ENCODE peak calls at places on chromosomes 2 and 18, in nine cellular contexts. One of them, this sample, is unnamed.

GRCh38 chr18:13271512-13271911 is 53.0 kb downstream of the LDLRAD4 start:
- DNase-seq in neural progenitor cell: no peak
- DNase-seq in CD4-positive, alpha-beta T cell: no peak
- DNase-seq in GM23248: no peak
- DNase-seq in breast epithelium: no peak
- DNase-seq in stomach: no peak
- DNase-seq in hepatocyte: no peak
- DNase-seq in astrocyte: no peak
- DNase-seq in tibial nerve: no peak
- DNase-seq in this sample: no peak

GRCh38 chr18:6874316-6874715 is 144.8 kb downstream of the ARHGAP28 start:
- DNase-seq in neural progenitor cell: no peak
- DNase-seq in CD4-positive, alpha-beta T cell: no peak
- DNase-seq in GM23248: peak
- DNase-seq in breast epithelium: no peak
- DNase-seq in stomach: no peak
- DNase-seq in hepatocyte: no peak
- DNase-seq in astrocyte: no peak
- DNase-seq in tibial nerve: no peak
- DNase-seq in this sample: no peak

GRCh38 chr2:37232131-37232933 is 874 bp downstream of the NDUFAF7 start:
- DNase-seq in neural progenitor cell: peak
- DNase-seq in CD4-positive, alpha-beta T cell: no peak
- DNase-seq in GM23248: peak
- DNase-seq in breast epithelium: no peak
- DNase-seq in stomach: no peak
- DNase-seq in hepatocyte: peak
- DNase-seq in astrocyte: peak
- DNase-seq in tibial nerve: no peak
- DNase-seq in this sample: peak

GRCh38 chr2:231614559-231615057 is 21.9 kb downstream of the TEX44 start:
- DNase-seq in neural progenitor cell: no peak
- DNase-seq in CD4-positive, alpha-beta T cell: no peak
- DNase-seq in GM23248: no peak
- DNase-seq in breast epithelium: no peak
- DNase-seq in stomach: peak
- DNase-seq in hepatocyte: no peak
- DNase-seq in astrocyte: no peak
- DNase-seq in tibial nerve: no peak
- DNase-seq in this sample: peak

GRCh38 chr18:59323931-59324622 is 5.6 kb upstream of the CPLX4 start:
- DNase-seq in neural progenitor cell: peak
- DNase-seq in CD4-positive, alpha-beta T cell: no peak
- DNase-seq in GM23248: peak
- DNase-seq in breast epithelium: no peak
- DNase-seq in stomach: no peak
- DNase-seq in hepatocyte: no peak
- DNase-seq in astrocyte: peak
- DNase-seq in tibial nerve: no peak
- DNase-seq in this sample: no peak

GRCh38 chr2:25375989-25376545 is 34.3 kb upstream of the DNMT3A start:
- DNase-seq in neural progenitor cell: no peak
- DNase-seq in CD4-positive, alpha-beta T cell: no peak
- DNase-seq in GM23248: no peak
- DNase-seq in breast epithelium: peak
- DNase-seq in stomach: peak
- DNase-seq in hepatocyte: no peak
- DNase-seq in astrocyte: no peak
- DNase-seq in tibial nerve: no peak
- DNase-seq in this sample: no peak

GRCh38 chr2:132816234-132816633 is 146.2 kb upstream of the LYPD1 start:
- DNase-seq in neural progenitor cell: no peak
- DNase-seq in CD4-positive, alpha-beta T cell: no peak
- DNase-seq in GM23248: no peak
- DNase-seq in breast epithelium: no peak
- DNase-seq in stomach: no peak
- DNase-seq in hepatocyte: no peak
- DNase-seq in astrocyte: peak
- DNase-seq in tibial nerve: no peak
- DNase-seq in this sample: no peak

GRCh38 chr2:21773168-21773567 is 649.4 kb downstream of the TDRD15 start:
- DNase-seq in neural progenitor cell: no peak
- DNase-seq in CD4-positive, alpha-beta T cell: no peak
- DNase-seq in GM23248: no peak
- DNase-seq in breast epithelium: no peak
- DNase-seq in stomach: no peak
- DNase-seq in hepatocyte: no peak
- DNase-seq in astrocyte: no peak
- DNase-seq in tibial nerve: no peak
- DNase-seq in this sample: no peak

GRCh38 chr2:171592026-171592555 is 69.8 kb downstream of the CYBRD1 start:
- DNase-seq in neural progenitor cell: no peak
- DNase-seq in CD4-positive, alpha-beta T cell: no peak
- DNase-seq in GM23248: peak
- DNase-seq in breast epithelium: no peak
- DNase-seq in stomach: no peak
- DNase-seq in hepatocyte: no peak
- DNase-seq in astrocyte: no peak
- DNase-seq in tibial nerve: no peak
- DNase-seq in this sample: no peak
- H3K27ac ChIP-seq in neural progenitor cell: no peak
- H3K27ac ChIP-seq in CD4-positive, alpha-beta T cell: no peak
- H3K27ac ChIP-seq in GM23248: no peak
- H3K27ac ChIP-seq in breast epithelium: no peak
- H3K27ac ChIP-seq in stomach: no peak
- H3K27ac ChIP-seq in hepatocyte: no peak
- H3K27ac ChIP-seq in astrocyte: no peak
- H3K27ac ChIP-seq in tibial nerve: no peak
- H3K27ac ChIP-seq in this sample: no peak

GRCh38 chr18:48814490-48815181 is 136.1 kb downstream of the SMAD7 start:
- DNase-seq in neural progenitor cell: no peak
- DNase-seq in CD4-positive, alpha-beta T cell: no peak
- DNase-seq in GM23248: peak
- DNase-seq in breast epithelium: peak
- DNase-seq in stomach: peak
- DNase-seq in hepatocyte: no peak
- DNase-seq in astrocyte: no peak
- DNase-seq in tibial nerve: no peak
- DNase-seq in this sample: no peak

GRCh38 chr18:48816554-48816953 is 134.2 kb downstream of the SMAD7 start:
- DNase-seq in neural progenitor cell: no peak
- DNase-seq in CD4-positive, alpha-beta T cell: no peak
- DNase-seq in GM23248: no peak
- DNase-seq in breast epithelium: peak
- DNase-seq in stomach: no peak
- DNase-seq in hepatocyte: no peak
- DNase-seq in astrocyte: no peak
- DNase-seq in tibial nerve: no peak
- DNase-seq in this sample: no peak

GRCh38 chr18:48813833-48814489 is 136.8 kb downstream of the SMAD7 start:
- DNase-seq in neural progenitor cell: no peak
- DNase-seq in CD4-positive, alpha-beta T cell: peak
- DNase-seq in GM23248: no peak
- DNase-seq in breast epithelium: peak
- DNase-seq in stomach: peak
- DNase-seq in hepatocyte: no peak
- DNase-seq in astrocyte: no peak
- DNase-seq in tibial nerve: no peak
- DNase-seq in this sample: no peak

GRCh38 chr18:48815581-48816324 is 135.0 kb downstream of the SMAD7 start:
- DNase-seq in neural progenitor cell: no peak
- DNase-seq in CD4-positive, alpha-beta T cell: no peak
- DNase-seq in GM23248: peak
- DNase-seq in breast epithelium: no peak
- DNase-seq in stomach: no peak
- DNase-seq in hepatocyte: no peak
- DNase-seq in astrocyte: peak
- DNase-seq in tibial nerve: peak
- DNase-seq in this sample: no peak

GRCh38 chr18:48815182-48815520 is 135.6 kb downstream of the SMAD7 start:
- DNase-seq in neural progenitor cell: no peak
- DNase-seq in CD4-positive, alpha-beta T cell: no peak
- DNase-seq in GM23248: no peak
- DNase-seq in breast epithelium: no peak
- DNase-seq in stomach: no peak
- DNase-seq in hepatocyte: no peak
- DNase-seq in astrocyte: no peak
- DNase-seq in tibial nerve: no peak
- DNase-seq in this sample: no peak
- H3K27ac ChIP-seq in neural progenitor cell: no peak
- H3K27ac ChIP-seq in CD4-positive, alpha-beta T cell: no peak
- H3K27ac ChIP-seq in GM23248: no peak
- H3K27ac ChIP-seq in breast epithelium: no peak
- H3K27ac ChIP-seq in stomach: no peak
- H3K27ac ChIP-seq in hepatocyte: no peak
- H3K27ac ChIP-seq in astrocyte: peak
- H3K27ac ChIP-seq in tibial nerve: no peak
- H3K27ac ChIP-seq in this sample: no peak

GRCh38 chr18:767084-767882 is 44.8 kb downstream of the YES1 start:
- DNase-seq in neural progenitor cell: no peak
- DNase-seq in CD4-positive, alpha-beta T cell: no peak
- DNase-seq in GM23248: no peak
- DNase-seq in breast epithelium: no peak
- DNase-seq in stomach: no peak
- DNase-seq in hepatocyte: no peak
- DNase-seq in astrocyte: no peak
- DNase-seq in tibial nerve: no peak
- DNase-seq in this sample: no peak

GRCh38 chr18:766550-766860 is 45.5 kb downstream of the YES1 start:
- DNase-seq in neural progenitor cell: no peak
- DNase-seq in CD4-positive, alpha-beta T cell: no peak
- DNase-seq in GM23248: no peak
- DNase-seq in breast epithelium: no peak
- DNase-seq in stomach: no peak
- DNase-seq in hepatocyte: no peak
- DNase-seq in astrocyte: no peak
- DNase-seq in tibial nerve: no peak
- DNase-seq in this sample: no peak

GRCh38 chr18:773980-774624 is 37.9 kb downstream of the YES1 start:
- DNase-seq in neural progenitor cell: no peak
- DNase-seq in CD4-positive, alpha-beta T cell: no peak
- DNase-seq in GM23248: no peak
- DNase-seq in breast epithelium: no peak
- DNase-seq in stomach: no peak
- DNase-seq in hepatocyte: no peak
- DNase-seq in astrocyte: no peak
- DNase-seq in tibial nerve: no peak
- DNase-seq in this sample: no peak

GRCh38 chr18:774811-775210 is 37.2 kb downstream of the YES1 start:
- DNase-seq in neural progenitor cell: no peak
- DNase-seq in CD4-positive, alpha-beta T cell: no peak
- DNase-seq in GM23248: no peak
- DNase-seq in breast epithelium: no peak
- DNase-seq in stomach: no peak
- DNase-seq in hepatocyte: no peak
- DNase-seq in astrocyte: no peak
- DNase-seq in tibial nerve: no peak
- DNase-seq in this sample: no peak

DNA sequence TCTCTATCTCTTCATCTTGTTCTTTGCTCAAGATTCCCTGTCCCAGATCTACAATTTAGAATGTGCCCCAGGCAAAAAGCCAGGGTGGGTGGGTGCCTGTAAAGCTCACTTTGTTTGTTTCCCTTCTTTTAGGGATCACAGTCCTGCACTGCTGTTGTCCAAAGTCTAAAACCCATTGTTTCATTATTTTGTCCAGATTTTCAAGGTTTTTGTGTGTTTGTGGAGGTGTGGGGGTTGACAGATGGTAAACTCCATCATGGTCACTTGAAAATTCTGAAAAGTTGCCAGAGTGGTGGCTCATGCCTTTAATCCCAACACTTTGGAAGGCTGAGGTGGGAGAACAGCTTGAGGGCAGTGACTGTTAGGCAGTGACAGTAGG is 41.5 kb downstream of the YES1 start:
- DNase-seq in neural progenitor cell: no peak
- DNase-seq in CD4-positive, alpha-beta T cell: no peak
- DNase-seq in GM23248: no peak
- DNase-seq in breast epithelium: no peak
- DNase-seq in stomach: no peak
- DNase-seq in hepatocyte: no peak
- DNase-seq in astrocyte: no peak
- DNase-seq in tibial nerve: no peak
- DNase-seq in this sample: no peak
- H3K27ac ChIP-seq in neural progenitor cell: no peak
- H3K27ac ChIP-seq in CD4-positive, alpha-beta T cell: no peak
- H3K27ac ChIP-seq in GM23248: no peak
- H3K27ac ChIP-seq in breast epithelium: no peak
- H3K27ac ChIP-seq in stomach: no peak
- H3K27ac ChIP-seq in hepatocyte: peak
- H3K27ac ChIP-seq in astrocyte: no peak
- H3K27ac ChIP-seq in tibial nerve: no peak
- H3K27ac ChIP-seq in this sample: no peak

GRCh38 chr2:238525990-238526389 is 99.3 kb downstream of the ASB1 start:
- DNase-seq in neural progenitor cell: peak
- DNase-seq in CD4-positive, alpha-beta T cell: no peak
- DNase-seq in GM23248: no peak
- DNase-seq in breast epithelium: no peak
- DNase-seq in stomach: no peak
- DNase-seq in hepatocyte: no peak
- DNase-seq in astrocyte: no peak
- DNase-seq in tibial nerve: no peak
- DNase-seq in this sample: peak

GRCh38 chr2:238528953-238529781 is 102.4 kb downstream of the ASB1 start:
- DNase-seq in neural progenitor cell: no peak
- DNase-seq in CD4-positive, alpha-beta T cell: no peak
- DNase-seq in GM23248: peak
- DNase-seq in breast epithelium: no peak
- DNase-seq in stomach: no peak
- DNase-seq in hepatocyte: peak
- DNase-seq in astrocyte: peak
- DNase-seq in tibial nerve: no peak
- DNase-seq in this sample: no peak

GRCh38 chr2:238523158-238524110 is 96.7 kb downstream of the ASB1 start:
- DNase-seq in neural progenitor cell: peak
- DNase-seq in CD4-positive, alpha-beta T cell: no peak
- DNase-seq in GM23248: peak
- DNase-seq in breast epithelium: no peak
- DNase-seq in stomach: no peak
- DNase-seq in hepatocyte: peak
- DNase-seq in astrocyte: peak
- DNase-seq in tibial nerve: peak
- DNase-seq in this sample: no peak

GRCh38 chr2:238524584-238524983 is 97.9 kb downstream of the ASB1 start:
- DNase-seq in neural progenitor cell: no peak
- DNase-seq in CD4-positive, alpha-beta T cell: no peak
- DNase-seq in GM23248: no peak
- DNase-seq in breast epithelium: no peak
- DNase-seq in stomach: no peak
- DNase-seq in hepatocyte: no peak
- DNase-seq in astrocyte: no peak
- DNase-seq in tibial nerve: no peak
- DNase-seq in this sample: no peak

DNA sequence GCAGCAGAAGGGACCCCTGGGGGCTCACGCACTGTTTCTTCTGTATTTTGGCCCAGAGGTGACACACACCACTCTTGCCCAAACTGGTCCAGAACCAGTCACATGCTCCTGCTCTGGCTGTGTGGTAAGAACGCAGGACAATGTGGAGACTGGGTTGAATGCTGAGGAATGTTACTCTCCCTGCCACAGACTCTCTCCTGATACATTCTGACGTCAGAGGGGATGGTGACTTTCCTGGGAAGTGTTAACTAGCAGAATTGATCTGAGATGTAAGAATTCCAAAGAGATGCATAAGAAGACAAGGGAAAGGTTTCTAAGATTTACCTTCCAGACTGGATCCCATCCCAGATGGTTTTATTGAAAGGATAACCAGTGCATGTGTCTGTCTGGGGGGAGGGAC is 100.8 kb downstream of the ASB1 start:
- DNase-seq in neural progenitor cell: peak
- DNase-seq in CD4-positive, alpha-beta T cell: no peak
- DNase-seq in GM23248: peak
- DNase-seq in breast epithelium: no peak
- DNase-seq in stomach: no peak
- DNase-seq in hepatocyte: no peak
- DNase-seq in astrocyte: peak
- DNase-seq in tibial nerve: no peak
- DNase-seq in this sample: no peak
- H3K27ac ChIP-seq in neural progenitor cell: no peak
- H3K27ac ChIP-seq in CD4-positive, alpha-beta T cell: no peak
- H3K27ac ChIP-seq in GM23248: peak
- H3K27ac ChIP-seq in breast epithelium: no peak
- H3K27ac ChIP-seq in stomach: no peak
- H3K27ac ChIP-seq in hepatocyte: peak
- H3K27ac ChIP-seq in astrocyte: no peak
- H3K27ac ChIP-seq in tibial nerve: no peak
- H3K27ac ChIP-seq in this sample: no peak